ENCODE peak calls at places on chromosome 11, in six cellular contexts. One of them, this sample, is unnamed.
A peak's percentile ranks its signal among the peaks of the same experiment; 100 is the strongest.

GRCh38 chr11:17505146-17505545 is 28.5 kb upstream of the ABCC8 start:
- DNase-seq in MCF 10A: no peak
- DNase-seq in NCI-H510A treated with DMSO at 0.1 percent for 48 hours: no peak
- DNase-seq in psoas muscle: no peak
- DNase-seq in AG04450: no peak
- DNase-seq in M059J: no peak
- DNase-seq in this sample: no peak

GRCh38 chr11:130381317-130381716 is 47.1 kb downstream of the ADAMTS8 start:
- DNase-seq in MCF 10A: no peak
- DNase-seq in AG04450: no peak
- DNase-seq in NCI-H510A treated with DMSO at 0.1 percent for 48 hours: no peak
- DNase-seq in M059J: no peak
- DNase-seq in psoas muscle: no peak
- DNase-seq in this sample: no peak

GRCh38 chr11:14537134-14537599 is 17.0 kb upstream of the PSMA1 start:
- DNase-seq in psoas muscle: no peak
- DNase-seq in M059J: peak; percentile 23
- DNase-seq in AG04450: no peak
- DNase-seq in MCF 10A: peak; percentile 35
- DNase-seq in NCI-H510A treated with DMSO at 0.1 percent for 48 hours: peak; percentile 8
- DNase-seq in this sample: peak; percentile 22

GRCh38 chr11:86749376-86749775 is 51.0 kb upstream of the PRSS23 start:
- DNase-seq in psoas muscle: no peak
- DNase-seq in MCF 10A: no peak
- DNase-seq in NCI-H510A treated with DMSO at 0.1 percent for 48 hours: no peak
- DNase-seq in M059J: no peak
- DNase-seq in AG04450: no peak
- DNase-seq in this sample: no peak

GRCh38 chr11:123357990-123358827 is 71.9 kb upstream of the GRAMD1B start:
- DNase-seq in AG04450: no peak
- DNase-seq in MCF 10A: no peak
- DNase-seq in psoas muscle: no peak
- DNase-seq in M059J: peak; percentile 32
- DNase-seq in NCI-H510A treated with DMSO at 0.1 percent for 48 hours: no peak
- DNase-seq in this sample: peak; percentile 16

GRCh38 chr11:69483170-69483569 is 1.7 kb downstream of the LINC01488 start:
- DNase-seq in AG04450: no peak
- DNase-seq in MCF 10A: no peak
- DNase-seq in M059J: no peak
- DNase-seq in psoas muscle: no peak
- DNase-seq in NCI-H510A treated with DMSO at 0.1 percent for 48 hours: no peak
- DNase-seq in this sample: no peak

GRCh38 chr11:93000511-93001476 is 31.3 kb downstream of the MTNR1B start:
- DNase-seq in NCI-H510A treated with DMSO at 0.1 percent for 48 hours: no peak
- DNase-seq in AG04450: peak; percentile 71
- DNase-seq in M059J: peak; percentile 95
- DNase-seq in psoas muscle: no peak
- DNase-seq in MCF 10A: peak; percentile 94
- DNase-seq in this sample: peak; percentile 95

GRCh38 chr11:33448461-33449130 is 191.4 kb downstream of the HIPK3 start:
- DNase-seq in MCF 10A: peak; percentile 16
- DNase-seq in M059J: peak; percentile 72
- DNase-seq in NCI-H510A treated with DMSO at 0.1 percent for 48 hours: no peak
- DNase-seq in psoas muscle: no peak
- DNase-seq in AG04450: no peak
- DNase-seq in this sample: no peak

GRCh38 chr11:34105957-34106504 is 602 bp downstream of the NAT10 start:
- DNase-seq in MCF 10A: no peak
- DNase-seq in AG04450: no peak
- DNase-seq in psoas muscle: no peak
- DNase-seq in M059J: no peak
- DNase-seq in NCI-H510A treated with DMSO at 0.1 percent for 48 hours: no peak
- DNase-seq in this sample: peak; percentile 16

GRCh38 chr11:110878513-110878912 is 166.3 kb upstream of the ARHGAP20 start:
- DNase-seq in NCI-H510A treated with DMSO at 0.1 percent for 48 hours: no peak
- DNase-seq in M059J: peak; percentile 5
- DNase-seq in MCF 10A: no peak
- DNase-seq in psoas muscle: no peak
- DNase-seq in AG04450: no peak
- DNase-seq in this sample: no peak

GRCh38 chr11:73367482-73368024 is 8.6 kb upstream of the RELT start:
- DNase-seq in psoas muscle: no peak
- DNase-seq in AG04450: no peak
- DNase-seq in NCI-H510A treated with DMSO at 0.1 percent for 48 hours: no peak
- DNase-seq in M059J: no peak
- DNase-seq in MCF 10A: no peak
- DNase-seq in this sample: no peak